ENCODE peak calls at places on chromosome 13, in seven cellular contexts. X is ovary; P is colonic mucosa; G is suprapubic skin; Q is ascending aorta; W is PC-3; C is effector memory CD4-positive, alpha-beta T cell. D is an unnamed sample.

GRCh38 chr13:45473627-45474026 is 8.9 kb downstream of the COG3 start:
- DNase-seq in P (no peak), X (no peak), W (no peak), G (no peak), Q (no peak), C (no peak), D (no peak)

GRCh38 chr13:85223883-85224656 is 575.1 kb downstream of the SLITRK6 start:
- DNase-seq in G (no peak), C (no peak), W (no peak), P (no peak), Q (no peak), X (no peak), D (no peak)

GRCh38 chr13:87810391-87810801 is 139.2 kb downstream of the SLITRK5 start:
- DNase-seq in X (no peak), W (peak; percentile 62), G (no peak), P (no peak), C (no peak), Q (no peak), D (no peak)

GRCh38 chr13:43572601-43573360 is 214.0 kb downstream of the ENOX1 start:
- DNase-seq in X (no peak), G (no peak), Q (no peak), W (peak; percentile 62), P (no peak), C (no peak), D (no peak)

GRCh38 chr13:30572859-30573275 is 44.9 kb upstream of the USPL1 start:
- DNase-seq in C (no peak), Q (no peak), P (no peak), G (no peak), W (peak; percentile 39), X (no peak), D (no peak)

GRCh38 chr13:30049692-30050091 is 199.3 kb upstream of the UBL3 start:
- DNase-seq in C (no peak), Q (no peak), W (peak; percentile 54), X (no peak), G (no peak), P (no peak), D (no peak)

GRCh38 chr13:100423375-100423774 is 165.2 kb downstream of the GGACT start:
- DNase-seq in X (no peak), C (no peak), G (no peak), P (no peak), W (no peak), Q (no peak), D (no peak)

GRCh38 chr13:46523972-46524737 is 28.8 kb upstream of the LRCH1 start:
- DNase-seq in W (peak; percentile 7), P (no peak), G (no peak), X (no peak), Q (no peak), C (no peak), D (no peak)

GRCh38 chr13:105442941-105443340 is 1092.5 kb downstream of the EFNB2 start:
- DNase-seq in C (no peak), W (peak; percentile 95), Q (no peak), G (no peak), P (no peak), X (no peak), D (peak; percentile 95)

GRCh38 chr13:26964278-26965057 is 203.9 kb upstream of the GPR12 start:
- DNase-seq in Q (no peak), G (no peak), W (no peak), C (no peak), X (no peak), P (no peak), D (no peak)
- H3K27ac ChIP-seq in Q (no peak overlapping the region), G (no peak overlapping the region), W (no peak overlapping the region), C (no peak overlapping the region), X (no peak overlapping the region), P (peak overlapping the region; percentile 88), D (no peak overlapping the region)

DNA sequence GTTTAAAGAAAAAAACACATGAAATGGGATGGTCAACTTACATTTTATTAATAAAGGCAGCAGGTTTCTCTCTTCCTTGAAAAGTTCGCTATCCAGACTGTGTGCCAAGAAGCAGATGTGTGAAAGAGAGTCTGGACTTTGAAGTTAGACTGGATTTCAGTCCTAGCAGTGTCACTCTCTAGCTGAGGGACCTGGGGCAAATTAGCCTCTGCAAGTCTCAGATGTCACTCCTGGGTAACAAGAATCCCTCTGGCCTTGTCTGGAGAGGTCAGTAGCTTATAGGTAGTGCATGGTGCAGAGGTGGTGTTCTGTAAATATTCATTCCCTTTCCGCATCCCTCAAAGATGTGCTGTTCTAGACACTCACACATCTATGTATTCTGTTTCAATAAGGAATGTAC is 187.6 kb upstream of the RNF113B start:
- DNase-seq in C (no peak), P (no peak), Q (no peak), G (no peak), W (no peak), X (no peak), D (no peak)
- H3K4me3 ChIP-seq in C (no peak overlapping the region), P (no peak overlapping the region), Q (no peak overlapping the region), G (no peak overlapping the region), W (no peak overlapping the region), X (no peak overlapping the region), D (no peak overlapping the region)

DNA sequence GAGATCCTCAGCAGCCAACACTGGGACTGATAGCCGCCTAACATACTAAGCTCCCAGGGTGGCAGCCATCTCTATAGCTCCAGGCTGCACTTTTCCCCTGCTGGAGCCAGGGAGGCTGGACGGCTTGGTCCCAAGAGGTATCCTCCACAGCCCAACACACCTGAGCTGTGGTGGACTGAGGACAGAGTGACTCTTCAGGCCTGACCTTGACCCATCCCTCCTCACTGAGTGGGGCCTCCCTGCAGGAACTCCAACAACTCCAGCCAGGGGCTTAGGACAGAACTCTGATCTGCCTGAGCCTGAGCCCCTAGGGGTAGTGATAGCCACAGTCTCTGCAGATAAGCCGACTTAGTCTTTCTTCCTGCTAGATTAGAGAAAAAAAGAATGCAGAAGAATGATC is 958.1 kb upstream of the PRR20A start:
- DNase-seq in C (no peak), P (no peak), W (no peak), Q (no peak), X (no peak), G (no peak), D (no peak)
- H3K9me3 ChIP-seq in C (no peaks in the 10 kb centered on the region), P (no peaks in the 10 kb centered on the region), W (no peaks in the 10 kb centered on the region), Q (no peaks in the 10 kb centered on the region), X (no peaks in the 10 kb centered on the region), G (peaks cover 17% of the 10 kb centered on the region), D (peaks cover 18% of the 10 kb centered on the region)

GRCh38 chr13:38349386-38350113 is at the start of gene UFM1:
- DNase-seq in C (peak; percentile 75), P (peak; percentile 94), W (peak; percentile 83), X (peak; percentile 91), G (peak; percentile 95), Q (peak; percentile 58), D (peak; percentile 90)

GRCh38 chr13:38350114-38350617 is 515 bp downstream of the UFM1 start:
- DNase-seq in X (peak; percentile 72), Q (peak; percentile 32), W (peak; percentile 40), G (peak; percentile 85), C (peak; percentile 6), P (peak; percentile 77), D (no peak)

GRCh38 chr13:38346764-38347163 is 2.9 kb upstream of the UFM1 start:
- DNase-seq in X (no peak), W (no peak), Q (no peak), P (no peak), C (no peak), G (no peak), D (no peak)

GRCh38 chr13:38348890-38349289 is 761 bp upstream of the UFM1 start:
- DNase-seq in C (no peak), X (no peak), W (peak; percentile 30), G (no peak), P (peak; percentile 27), Q (no peak), D (no peak)
- H3K27ac ChIP-seq in C (peak overlapping the region; percentile 88), X (no peak overlapping the region), W (peak overlapping the region; percentile 82), G (peak overlapping the region; percentile 91), P (peak overlapping the region; percentile 76), Q (peak overlapping the region; percentile 76), D (peak overlapping the region; percentile 23)

DNA sequence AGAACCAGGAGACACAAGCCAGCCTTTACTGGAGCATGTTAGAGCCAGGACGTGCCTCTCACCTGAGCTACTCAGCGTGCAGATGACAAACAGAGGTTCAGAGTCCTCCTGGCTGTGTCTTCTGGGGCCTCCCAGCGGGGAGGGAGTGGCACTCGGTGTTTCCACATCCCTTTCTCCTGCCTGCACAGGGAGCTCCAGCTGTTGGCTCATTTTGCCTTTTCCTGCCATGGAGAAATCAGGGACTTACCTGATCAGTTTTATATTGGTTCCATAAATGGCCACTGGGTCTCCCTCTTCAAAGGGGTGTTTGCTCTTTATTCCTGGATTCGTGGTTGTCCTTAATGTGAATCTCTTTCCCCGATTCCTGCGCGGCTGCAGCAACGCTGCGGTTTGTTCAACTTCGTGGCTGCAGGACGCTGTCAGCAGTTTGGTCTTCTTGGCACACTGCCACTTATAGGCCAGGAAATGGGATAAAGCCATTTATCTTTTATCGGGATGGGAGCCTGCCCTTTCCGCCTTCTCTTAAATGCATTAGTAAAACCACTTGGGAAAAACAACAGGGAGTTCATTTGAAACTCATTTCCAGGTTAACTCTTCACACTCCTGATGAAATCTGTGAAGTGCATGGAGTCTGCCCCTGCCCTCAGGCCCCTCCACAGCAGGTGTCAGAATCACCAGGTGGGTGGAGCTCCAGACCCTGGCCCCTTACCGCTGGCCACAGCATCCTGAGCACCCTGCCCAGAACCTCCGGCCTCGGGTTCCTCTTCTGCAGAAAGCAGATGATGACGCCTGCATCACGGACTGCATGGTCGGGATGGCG is 39.8 kb upstream of the MCF2L start:
- DNase-seq in Q (no peak), G (no peak), X (peak; percentile 30), P (peak; percentile 70), C (no peak), W (no peak), D (no peak)
- H3K4me3 ChIP-seq in Q (no peak overlapping the region), G (no peak overlapping the region), X (no peak overlapping the region), P (no peak overlapping the region), C (no peak overlapping the region), W (no peak overlapping the region), D (no peak overlapping the region)